ENCODE peak calls at places on chromosomes 12 and 14, in seven cellular contexts. F, Y, B, S, N, D and H are unnamed samples. For H3K4me1, the result is how much of the 10 kb centered on the place peaks cover.

GRCh38 chr12:59067068-59067467 is 146.8 kb upstream of the LRIG3 start:
- DNase-seq in B (no peak), N (no peak), Y (no peak), F (no peak), D (no peak), S (no peak), H (no peak)

GRCh38 chr14:103136388-103137271 is 13.4 kb downstream of the TNFAIP2 start:
- DNase-seq in D (peak), Y (peak), S (peak), N (no peak), B (no peak), F (no peak), H (no peak)

GRCh38 chr12:93883436-93884154 is 206.4 kb downstream of the CRADD start:
- DNase-seq in F (no peak), N (no peak), B (no peak), Y (no peak), D (no peak), S (no peak), H (no peak)

GRCh38 chr14:84988391-84988790 is 541.6 kb upstream of the FLRT2 start:
- DNase-seq in F (no peak), N (no peak), S (peak), D (no peak), B (no peak), Y (no peak), H (no peak)

GRCh38 chr12:120286768-120287490 is 4.8 kb downstream of the RNU4-2 start:
- DNase-seq in N (peak), S (peak), D (no peak), B (no peak), Y (no peak), F (no peak), H (no peak)

GRCh38 chr12:109833307-109834189 is at the start of gene TRPV4:
- DNase-seq in D (no peak), N (peak), F (no peak), B (no peak), Y (no peak), S (peak), H (no peak)

GRCh38 chr14:24665440-24665991 is 31.5 kb upstream of the GZMB start:
- DNase-seq in D (no peak), S (no peak), Y (no peak), B (no peak), N (no peak), F (peak), H (no peak)

GRCh38 chr12:34327671-34328070 is 305.4 kb downstream of the ALG10 start:
- DNase-seq in F (no peak), B (no peak), Y (no peak), N (no peak), S (no peak), D (no peak), H (no peak)

GRCh38 chr12:115336506-115336905 is 652.5 kb upstream of the TBX3 start:
- DNase-seq in S (no peak), F (no peak), B (no peak), D (no peak), N (no peak), Y (no peak), H (no peak)

GRCh38 chr14:65555358-65555757 is 142.8 kb downstream of the FUT8 start:
- DNase-seq in B (no peak), N (no peak), S (no peak), F (no peak), Y (no peak), D (no peak), H (no peak)

GRCh38 chr12:89962648-89963047 is 254.0 kb upstream of the ATP2B1 start:
- DNase-seq in D (no peak), S (no peak), Y (no peak), F (no peak), B (no peak), N (no peak), H (no peak)

GRCh38 chr12:102888511-102888910 is 28.5 kb downstream of the PAH start:
- DNase-seq in Y (no peak), D (no peak), F (no peak), B (no peak), N (no peak), S (peak), H (no peak)

GRCh38 chr12:34163443-34163842 is 141.1 kb downstream of the ALG10 start:
- DNase-seq in D (no peak), S (no peak), B (no peak), F (no peak), Y (no peak), N (no peak), H (no peak)

GRCh38 chr12:14988035-14988434 is 15.2 kb downstream of the PDE6H start:
- DNase-seq in Y (no peak), N (no peak), D (no peak), B (no peak), S (no peak), F (no peak), H (no peak)

GRCh38 chr14:75125617-75126016 is 1.2 kb downstream of the NEK9 start:
- DNase-seq in N (no peak), Y (no peak), F (no peak), D (no peak), B (no peak), S (no peak), H (no peak)

GRCh38 chr12:57232156-57232756 is 2.7 kb downstream of the SHMT2 start:
- DNase-seq in N (no peak), Y (no peak), F (no peak), S (no peak), D (no peak), B (no peak), H (no peak)

GRCh38 chr14:50608302-50608851 is 48.4 kb downstream of the ATL1 start:
- DNase-seq in F (no peak), D (no peak), Y (no peak), N (no peak), B (no peak), S (no peak), H (no peak)

GRCh38 chr14:100406505-100407131 is 83.5 kb downstream of the SLC25A47 start:
- DNase-seq in B (peak), F (no peak), Y (no peak), N (no peak), D (no peak), S (no peak), H (no peak)

GRCh38 chr12:93029091-93029490 is 100.0 kb upstream of the EEA1 start:
- DNase-seq in S (no peak), Y (no peak), F (no peak), N (no peak), B (no peak), D (no peak), H (no peak)

DNA sequence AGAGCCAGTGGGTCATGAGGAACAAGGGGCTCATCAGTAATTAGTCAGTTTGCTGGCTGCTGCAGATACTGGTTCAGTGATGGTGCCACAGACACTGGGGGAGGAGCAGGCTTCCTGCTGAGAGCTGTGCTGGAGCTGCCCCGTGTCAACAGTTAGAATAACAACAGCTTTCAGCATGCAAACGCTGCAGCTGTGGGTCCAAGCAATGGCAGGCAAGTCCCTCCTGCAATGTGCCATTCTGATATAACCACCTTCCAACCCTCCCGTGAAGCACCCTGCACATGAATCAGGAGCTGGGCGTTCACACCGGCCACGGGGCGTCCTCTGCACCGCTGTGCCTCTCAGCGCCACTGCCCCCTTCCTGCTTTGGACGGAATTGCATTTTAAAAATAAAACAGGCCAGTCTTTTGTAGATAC is 258.4 kb upstream of the SFSWAP start:
- DNase-seq in N (peak), B (peak), S (peak), F (no peak), D (no peak), Y (no peak), H (no peak)
- TF ChIP-seq CTCF in N (no peak), B (peak), S (peak), F (peak), D (peak), Y (peak), H (peak)

DNA sequence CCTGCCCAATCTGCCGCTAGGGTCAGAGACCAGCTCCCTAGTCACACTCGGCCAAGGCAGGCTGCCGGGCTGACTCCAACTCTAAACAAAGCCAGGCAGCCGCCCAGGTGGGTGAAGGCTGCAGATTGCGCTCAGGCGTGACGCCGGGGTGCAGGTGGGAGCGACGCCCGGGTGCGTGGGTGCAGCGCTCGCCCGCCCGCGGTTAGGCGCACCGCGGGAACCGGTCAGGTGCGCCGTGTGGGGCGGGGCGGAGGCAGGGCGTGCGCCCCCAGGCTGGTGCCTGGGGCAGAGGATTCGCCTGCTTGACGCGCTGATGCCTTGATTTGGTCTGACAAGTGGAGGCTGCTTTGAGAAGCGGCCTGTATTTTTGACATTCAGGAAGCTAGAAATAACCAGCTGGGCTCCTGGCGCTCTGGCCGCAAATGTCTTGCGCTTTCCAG is 126.7 kb upstream of the HIF1A start:
- DNase-seq in S (peak), B (peak), D (no peak), Y (no peak), F (peak), N (peak), H (no peak)
- H3K4me3 ChIP-seq in S (peak), B (peak), D (peak), Y (peak), F (no peak), N (no peak), H (no peak)

GRCh38 chr14:70186826-70187483 is 1.8 kb downstream of the SLC8A3 start:
- DNase-seq in Y (no peak), B (no peak), F (peak), N (peak), D (no peak), S (peak), H (no peak)
- H3K4me1 ChIP-seq in Y (under half), B (under half), F (under half), N (under half), D (under half), S (under half), H (under half)

DNA sequence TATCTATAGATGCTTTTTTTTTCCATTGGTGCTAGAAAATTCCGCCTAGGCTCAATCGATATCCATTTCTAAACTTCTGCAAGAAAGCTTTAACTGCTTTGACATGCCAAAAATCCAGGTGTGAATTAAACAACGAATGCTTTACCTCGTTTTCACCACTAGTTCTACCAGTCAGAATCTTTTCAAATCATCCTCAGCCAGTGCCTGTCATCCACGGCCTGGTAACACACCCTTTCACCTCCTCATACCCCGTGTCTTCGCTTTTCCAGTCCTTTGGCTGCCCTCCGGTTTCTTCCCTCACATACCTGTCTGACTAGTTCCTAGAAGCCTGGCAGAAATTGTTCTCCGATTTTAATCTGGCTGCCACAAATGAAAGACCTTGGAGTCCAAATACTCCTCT is 1.4 kb upstream of the PHC1 start:
- DNase-seq in B (no peak), D (no peak), F (no peak), N (no peak), S (peak), Y (no peak), H (no peak)
- TF ChIP-seq CTCF in B (peak), D (peak), F (peak), N (no peak), S (peak), Y (no peak), H (no peak)

GRCh38 chr12:65879878-65880277 is 55.6 kb downstream of the HMGA2 start:
- DNase-seq in B (no peak), N (no peak), D (no peak), Y (no peak), S (no peak), F (no peak), H (no peak)

GRCh38 chr12:65882504-65882903 is 58.2 kb downstream of the HMGA2 start:
- DNase-seq in B (no peak), D (no peak), N (no peak), Y (no peak), F (no peak), S (no peak), H (no peak)

GRCh38 chr12:65881348-65881961 is 57.2 kb downstream of the HMGA2 start:
- DNase-seq in S (no peak), B (no peak), N (no peak), F (no peak), Y (no peak), D (no peak), H (no peak)

GRCh38 chr12:65885312-65885711 is 61.0 kb downstream of the HMGA2 start:
- DNase-seq in B (no peak), F (no peak), S (no peak), Y (no peak), D (no peak), N (no peak), H (no peak)

GRCh38 chr12:65881965-65882413 is 57.7 kb downstream of the HMGA2 start:
- DNase-seq in N (peak), F (peak), D (no peak), S (peak), B (no peak), Y (no peak), H (peak)
- H3K4me3 ChIP-seq in N (no peak), F (no peak), D (no peak), S (no peak), B (no peak), Y (no peak), H (no peak)

DNA sequence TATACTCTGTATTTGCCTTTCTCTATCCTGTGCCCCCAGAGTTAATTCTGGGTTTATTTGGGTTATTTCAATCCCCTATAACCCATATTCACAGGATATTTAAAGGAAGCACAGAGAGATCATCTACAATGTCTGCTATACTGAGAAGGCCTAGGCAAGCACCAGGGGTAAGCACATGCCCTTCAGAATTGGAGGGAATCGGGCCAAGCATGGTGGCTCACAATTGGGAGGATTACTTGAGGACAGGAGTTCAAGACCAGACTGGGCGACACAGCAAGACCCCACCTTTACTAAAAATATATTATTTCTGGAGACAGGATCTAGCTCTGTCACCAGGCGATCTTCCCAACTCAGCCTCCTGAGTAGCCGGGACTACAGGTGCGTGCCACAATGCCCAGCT is 11.3 kb downstream of the FOXN3 start:
- DNase-seq in F (no peak), N (no peak), Y (no peak), S (no peak), D (no peak), B (no peak), H (no peak)
- H3K4me1 ChIP-seq in F (under half), N (under half), Y (under half), S (under half), D (under half), B (under half), H (under half)

GRCh38 chr14:73458219-73458976 is at the start of gene NUMB:
- DNase-seq in N (peak), F (peak), Y (peak), D (peak), S (peak), B (peak), H (peak)

GRCh38 chr14:73455294-73455693 is 3.1 kb downstream of the NUMB start:
- DNase-seq in N (no peak), Y (no peak), D (no peak), B (no peak), F (no peak), S (no peak), H (no peak)

GRCh38 chr14:73457050-73457934 is 1.1 kb downstream of the NUMB start:
- DNase-seq in N (peak), S (peak), F (no peak), Y (no peak), D (no peak), B (no peak), H (peak)

GRCh38 chr14:73457935-73458218 is 469 bp downstream of the NUMB start:
- DNase-seq in F (no peak), N (no peak), D (no peak), B (no peak), Y (no peak), S (no peak), H (peak)

DNA sequence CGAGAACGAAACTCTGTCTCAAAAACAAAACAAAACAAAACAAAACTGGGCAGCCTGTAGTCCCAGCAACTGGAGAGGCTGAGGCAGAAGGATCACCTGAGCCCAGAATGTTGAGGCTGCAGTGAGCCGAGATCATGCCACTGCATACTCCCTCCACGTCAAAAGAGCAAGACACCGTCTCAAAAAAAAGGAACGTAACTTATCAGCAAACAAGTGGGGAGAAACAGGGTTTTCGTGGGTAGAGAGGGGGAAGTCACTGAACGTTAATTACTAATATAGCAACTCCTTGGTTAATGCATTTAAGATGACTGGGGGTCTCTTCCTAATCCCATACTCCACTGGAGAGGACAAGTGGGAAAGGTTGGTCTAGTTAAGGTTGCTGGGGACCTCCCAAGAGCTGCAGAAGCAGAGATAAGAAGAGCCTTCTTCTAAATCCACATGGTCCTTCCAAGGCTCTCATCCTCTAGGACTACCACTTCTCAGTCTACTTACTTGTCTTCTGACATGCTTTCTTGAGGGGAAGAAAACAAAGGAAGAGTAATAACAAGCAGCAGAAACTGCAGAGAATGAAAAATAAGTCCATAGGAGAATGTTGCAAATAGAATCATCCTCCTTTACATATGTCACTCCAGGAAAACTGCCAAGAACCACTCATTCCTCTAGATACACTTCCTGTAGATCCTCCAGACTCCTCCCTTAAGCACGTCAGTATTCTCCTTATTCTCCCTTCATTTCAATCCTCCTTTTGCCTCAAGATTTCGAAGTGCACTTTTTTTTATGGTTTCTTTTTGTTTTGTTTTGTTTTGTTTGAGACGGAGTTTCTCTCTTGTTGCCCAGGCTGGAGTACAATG is 5.8 kb downstream of the NUMB start:
- DNase-seq in N (no peak), D (no peak), F (no peak), B (no peak), S (no peak), Y (no peak), H (no peak)
- TF ChIP-seq CTCF in N (no peak), D (no peak), F (no peak), B (no peak), S (no peak), Y (no peak), H (no peak)

DNA sequence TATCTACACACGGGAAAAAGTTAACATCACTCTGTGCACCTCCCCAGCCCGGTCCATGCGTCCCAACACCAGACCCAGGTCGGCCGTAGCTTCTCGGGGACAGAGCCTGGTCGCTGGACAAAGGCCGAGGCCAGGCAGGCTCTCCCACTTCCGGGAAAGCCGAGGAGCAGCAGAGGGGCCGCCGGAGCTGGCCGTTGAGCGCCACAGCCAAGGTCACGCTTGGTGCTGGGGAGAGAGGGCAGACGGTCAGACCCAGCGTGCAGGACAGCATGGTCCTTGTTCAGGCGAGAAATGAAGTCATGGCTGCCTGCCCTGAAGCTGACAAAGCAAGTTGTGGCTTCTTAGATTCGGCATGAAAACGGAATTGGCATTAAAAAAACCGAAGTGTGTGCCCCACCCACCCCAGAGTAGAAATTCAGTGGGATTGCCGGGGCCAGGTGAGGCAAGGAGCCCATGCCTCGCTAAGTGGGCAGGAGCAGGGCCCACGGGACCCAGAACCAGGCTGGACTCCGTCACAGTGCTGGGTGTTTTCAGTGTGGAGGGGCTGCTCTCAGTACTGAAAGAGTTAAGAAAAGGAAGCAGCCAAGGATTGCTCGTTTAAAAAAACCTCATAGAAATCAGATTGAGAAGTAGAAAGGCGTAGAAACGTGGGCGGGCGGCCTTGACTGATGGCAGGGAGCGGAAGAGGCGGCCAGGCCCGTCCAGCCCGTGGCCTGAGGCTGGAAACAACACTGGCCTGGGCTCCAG is 4.3 kb downstream of the ARL6IP4 start:
- DNase-seq in Y (no peak), D (no peak), N (no peak), B (no peak), F (no peak), S (peak), H (no peak)
- H3K4me3 ChIP-seq in Y (no peak), D (no peak), N (no peak), B (no peak), F (no peak), S (no peak), H (no peak)

DNA sequence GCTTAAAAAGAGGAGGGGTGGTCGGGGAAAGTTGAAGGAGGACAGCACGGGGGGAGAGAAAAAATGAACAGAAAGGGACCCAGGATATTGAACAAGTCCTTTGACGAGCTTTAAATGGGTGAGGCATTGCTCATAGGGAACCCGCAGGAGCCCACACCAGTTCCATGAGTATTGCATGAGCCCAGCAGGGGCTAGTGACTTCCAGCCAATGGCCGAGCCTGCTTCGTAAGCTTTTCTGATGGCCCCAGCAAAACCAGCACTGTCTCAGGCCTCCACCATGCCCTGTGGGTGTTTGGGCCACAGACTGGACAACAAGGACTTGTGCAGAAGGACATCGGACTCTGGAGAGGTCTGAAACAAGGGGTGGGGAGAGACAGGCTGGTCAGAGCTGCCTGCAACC is 109.5 kb downstream of the ZFP36L1 start:
- DNase-seq in F (no peak), N (no peak), D (no peak), S (no peak), B (no peak), Y (no peak), H (no peak)
- H3K4me1 ChIP-seq in F (under half), N (under half), D (under half), S (under half), B (half or more), Y (half or more), H (under half)